ENCODE peak calls at places on chromosomes 16 and 17, in eight cellular contexts. L is stimulated activated CD8-positive, alpha-beta memory T cell treated with anti-CD3 and anti-CD28 coated beads, Interleukin-15, amount 100 ng/mL, for 24 hours; E is HFFc6; F is activated effector memory CD4-positive, alpha-beta T cell treated with anti-CD3 and anti-CD28 coated beads, Interleukin-2, amount 50 U/mL, for 16 hours; X is activated T-helper 1 cell treated with anti-CD3 and anti-CD28 coated beads, Interleukin-2, amount 50 U/mL, for 16 hours; B is NCI-H1092 treated with DMSO at 0.1 percent for 48 hours; U is A549; N is cardiac muscle cell. V is an unnamed sample.

GRCh38 chr17:39547713-39548478 is 59.8 kb downstream of the NEUROD2 start:
- DNase-seq in X (peak; percentile 72), B (peak; percentile 59), L (peak; percentile 74), N (peak; percentile 55), F (peak; percentile 92), E (peak; percentile 22), U (peak; percentile 75), V (peak; percentile 46)

GRCh38 chr17:81035389-81036127 is 607 bp downstream of the BAIAP2 start:
- DNase-seq in U (no peak), E (peak; percentile 14), N (peak; percentile 42), X (no peak), L (no peak), B (no peak), F (no peak), V (peak; percentile 71)

GRCh38 chr16:13923703-13924298 is 3.8 kb downstream of the ERCC4 start:
- DNase-seq in N (peak; percentile 82), B (peak; percentile 48), F (no peak), E (peak; percentile 51), U (peak; percentile 36), L (no peak), X (no peak), V (peak; percentile 78)

GRCh38 chr17:65154770-65155589 is 17.8 kb downstream of the RGS9 start:
- DNase-seq in U (peak; percentile 69), B (no peak), L (no peak), N (no peak), E (peak; percentile 62), F (no peak), X (no peak), V (peak; percentile 16)

GRCh38 chr17:6567528-6568185 is 11.3 kb upstream of the PITPNM3 start:
- DNase-seq in E (no peak), U (no peak), N (peak; percentile 30), F (no peak), B (no peak), X (no peak), L (no peak), V (no peak)

GRCh38 chr17:17778308-17779014 is 58.3 kb downstream of the SREBF1 start:
- DNase-seq in X (no peak), L (no peak), E (no peak), N (peak; percentile 97), U (no peak), F (no peak), B (no peak), V (no peak)

GRCh38 chr17:80264048-80264792 is 3.6 kb downstream of the RNF213 start:
- DNase-seq in N (no peak), U (no peak), X (no peak), E (no peak), F (peak; percentile 82), B (no peak), L (no peak), V (no peak)

GRCh38 chr16:84298376-84298899 is 3.8 kb downstream of the WFDC1 start:
- DNase-seq in E (no peak), X (no peak), F (no peak), U (no peak), N (no peak), L (no peak), B (no peak), V (no peak)

GRCh38 chr16:78485899-78486221 is 386.4 kb downstream of the WWOX start:
- DNase-seq in L (no peak), U (no peak), B (no peak), E (no peak), F (no peak), N (no peak), X (no peak), V (no peak)

GRCh38 chr16:49466881-49467280 is 93.3 kb downstream of the C16orf78 start:
- DNase-seq in E (no peak), U (no peak), F (peak; percentile 50), X (no peak), B (no peak), N (no peak), L (no peak), V (no peak)

GRCh38 chr16:50574852-50575251 is 26.7 kb downstream of the NKD1 start:
- DNase-seq in N (no peak), F (no peak), L (no peak), U (no peak), X (no peak), E (no peak), B (no peak), V (no peak)

GRCh38 chr16:84848991-84849634 is 29.3 kb downstream of the CRISPLD2 start:
- DNase-seq in F (no peak), B (no peak), L (no peak), X (no peak), U (no peak), E (no peak), N (no peak), V (no peak)

GRCh38 chr17:50884354-50885311 is 18.5 kb upstream of the TOB1 start:
- DNase-seq in N (peak; percentile 54), U (no peak), F (no peak), X (no peak), B (no peak), L (no peak), E (no peak), V (no peak)

GRCh38 chr17:27657620-27658019 is 26.6 kb downstream of the LGALS9 start:
- DNase-seq in L (no peak), E (no peak), B (no peak), X (no peak), U (no peak), F (no peak), N (peak; percentile 29), V (peak; percentile 26)

GRCh38 chr17:34979650-34980352 is 511 bp upstream of the LIG3 start:
- DNase-seq in X (no peak), N (peak; percentile 20), L (no peak), B (peak; percentile 10), U (no peak), E (no peak), F (no peak), V (peak; percentile 78)

GRCh38 chr17:37225458-37225857 is 150.3 kb upstream of the C17orf78 start:
- DNase-seq in L (no peak), B (no peak), X (no peak), F (no peak), E (no peak), U (no peak), N (no peak), V (no peak)

GRCh38 chr16:87060026-87060986 is 256.9 kb downstream of the C16orf95 start:
- DNase-seq in N (peak; percentile 64), L (no peak), E (peak; percentile 11), X (no peak), F (peak; percentile 13), U (no peak), B (no peak), V (no peak)

GRCh38 chr17:46135126-46135812 is 58.0 kb downstream of the KANSL1 start:
- DNase-seq in L (no peak), E (no peak), F (no peak), X (no peak), B (no peak), U (no peak), N (peak; percentile 52), V (no peak)

GRCh38 chr17:31053076-31053475 is 41.7 kb upstream of the NF1 start:
- DNase-seq in U (no peak), F (no peak), L (no peak), B (no peak), N (no peak), E (no peak), X (no peak), V (no peak)

GRCh38 chr16:75624921-75625334 is 1.8 kb upstream of the ADAT1 start:
- DNase-seq in B (no peak), F (no peak), X (no peak), E (peak; percentile 33), N (peak; percentile 68), U (peak; percentile 13), L (no peak), V (peak; percentile 17)

GRCh38 chr17:66464921-66465320 is 162.5 kb downstream of the PRKCA start:
- DNase-seq in L (no peak), X (no peak), U (no peak), E (no peak), N (no peak), F (no peak), B (no peak), V (no peak)

GRCh38 chr16:87327798-87328495 is 10.8 kb upstream of the C16orf95 start:
- DNase-seq in L (no peak), E (no peak), X (no peak), F (no peak), U (no peak), N (no peak), B (no peak), V (no peak)

GRCh38 chr17:34412965-34413441 is 50.0 kb upstream of the CCL1 start:
- DNase-seq in N (peak; percentile 32), B (no peak), U (no peak), L (no peak), F (no peak), X (no peak), E (peak; percentile 12), V (no peak)

V was measured in RKO.